ENCODE peak calls at places on chromosomes 11 and 22, in ten cellular contexts. X is body of pancreas, B is A549, K is testis, J is breast epithelium, N is endothelial cell of umbilical vein, M is thyroid gland, W is heart left ventricle, U is spleen, C is HepG2. G is an unnamed sample.

GRCh38 chr11:2698386-2699184 is 1.2 kb downstream of the KCNQ1OT1 start:
- DNase-seq in X (no peak), B (no peak), K (no peak), J (no peak), N (no peak), M (no peak), W (no peak), U (peak; percentile 24), C (no peak), G (peak; percentile 12)

GRCh38 chr11:68269414-68270081 is 2.2 kb downstream of the C11orf24 start:
- DNase-seq in X (no peak), B (no peak), K (peak; percentile 49), J (no peak), N (no peak), M (no peak), W (no peak), U (no peak), C (peak; percentile 57), G (peak; percentile 35)

GRCh38 chr22:50072167-50072555 is 13.1 kb downstream of the MLC1 start:
- DNase-seq in X (no peak), B (no peak), K (no peak), J (no peak), N (no peak), M (no peak), W (no peak), U (no peak), C (no peak), G (no peak)

GRCh38 chr11:91160661-91161060 is 937.8 kb upstream of the CHORDC1 start:
- DNase-seq in X (no peak), B (no peak), K (no peak), J (no peak), N (no peak), M (no peak), W (no peak), U (no peak), C (no peak), G (no peak)

GRCh38 chr22:36790648-36791047 is 14.7 kb upstream of the IFT27 start:
- DNase-seq in X (no peak), B (peak; percentile 37), K (no peak), J (no peak), N (no peak), M (no peak), W (no peak), U (no peak), C (no peak), G (no peak)

GRCh38 chr22:29457730-29458129 is 19.3 kb downstream of the RFPL1 start:
- DNase-seq in X (peak; percentile 27), B (peak; percentile 60), K (peak; percentile 56), J (no peak), N (peak; percentile 37), M (no peak), W (no peak), U (peak; percentile 43), C (peak; percentile 37), G (no peak)

GRCh38 chr11:91396243-91397133 is 828.1 kb upstream of the FAT3 start:
- DNase-seq in X (no peak), B (peak; percentile 98), K (no peak), J (no peak), N (no peak), M (no peak), W (no peak), U (no peak), C (peak; percentile 82), G (no peak)

GRCh38 chr22:50114221-50114981 is 24.6 kb downstream of the MOV10L1 start:
- DNase-seq in X (no peak), B (no peak), K (no peak), J (no peak), N (peak; percentile 92), M (peak; percentile 59), W (no peak), U (no peak), C (no peak), G (no peak)

GRCh38 chr11:12540075-12540685 is 134.0 kb upstream of the TEAD1 start:
- DNase-seq in X (no peak), B (peak; percentile 38), K (no peak), J (peak; percentile 11), N (no peak), M (no peak), W (no peak), U (no peak), C (no peak), G (no peak)

GRCh38 chr11:12523180-12523924 is 146.0 kb downstream of the PARVA start:
- DNase-seq in X (no peak), B (no peak), K (no peak), J (no peak), N (no peak), M (no peak), W (peak; percentile 31), U (no peak), C (no peak), G (no peak)

GRCh38 chr11:67605231-67606011 is 1.3 kb upstream of the NDUFV1 start:
- DNase-seq in X (no peak), B (no peak), K (no peak), J (no peak), N (no peak), M (no peak), W (no peak), U (no peak), C (no peak), G (peak; percentile 27)

GRCh38 chr11:104163100-104164027 is 583 bp downstream of the PDGFD start:
- DNase-seq in X (peak; percentile 47), B (peak; percentile 68), K (peak; percentile 45), J (peak; percentile 32), N (peak; percentile 32), M (no peak), W (peak; percentile 26), U (peak; percentile 56), C (no peak), G (peak; percentile 17)

DNA sequence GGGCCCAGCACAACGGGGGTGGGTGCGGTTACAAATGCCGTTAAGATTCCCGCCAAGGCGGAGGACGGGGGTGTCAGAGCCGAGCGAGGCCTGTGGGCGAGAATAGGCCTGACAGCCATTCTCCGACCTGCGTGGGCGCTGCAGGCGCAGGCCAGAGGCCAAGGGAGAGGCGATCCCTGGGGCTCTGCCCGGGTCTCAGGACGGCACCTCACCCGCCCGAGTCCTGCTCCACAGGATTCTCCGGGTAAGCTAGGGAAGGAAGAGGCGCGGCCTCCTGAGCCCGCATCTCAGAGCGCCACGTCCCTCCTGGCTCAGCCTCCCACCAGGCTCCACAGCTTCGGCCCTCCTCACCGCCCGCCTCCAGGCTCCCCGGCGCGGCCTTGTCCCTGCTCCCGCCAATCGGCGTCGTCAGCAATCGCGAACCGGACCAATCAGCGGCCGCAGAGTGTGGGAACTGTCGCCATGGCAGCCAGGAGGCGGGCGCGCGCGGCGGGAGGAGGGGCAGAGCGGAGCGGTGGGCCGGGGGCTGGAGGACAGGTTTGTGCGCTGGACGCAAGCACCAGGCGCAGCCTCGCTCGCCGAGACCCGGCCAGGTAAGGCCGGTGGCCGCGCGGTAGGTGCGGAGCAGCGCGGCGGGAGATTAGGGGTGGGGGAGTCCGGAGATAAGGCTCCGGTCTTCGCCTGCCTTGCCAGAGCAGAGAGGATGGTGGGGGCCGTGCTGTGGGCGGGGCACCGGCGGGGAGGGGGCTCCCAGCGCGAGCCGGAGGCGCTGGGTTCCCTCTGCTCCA is at the start of gene NUCB2:
- DNase-seq in X (peak; percentile 97), B (peak; percentile 95), K (peak; percentile 99), J (peak; percentile 94), N (peak; percentile 98), M (peak; percentile 98), W (peak; percentile 98), U (peak; percentile 99), C (peak; percentile 91), G (peak; percentile 96)
- TF ChIP-seq POLR2A in X (peak; percentile 89), B (peak; percentile 81), K (peak; percentile 68), J (peak; percentile 29), N (peak; percentile 97), M (peak; percentile 94), W (no peak), U (no peak), C (peak; percentile 88), G (peak; percentile 93)

GRCh38 chr11:57399221-57399620 is 8.8 kb upstream of the PRG2 start:
- DNase-seq in X (no peak), B (no peak), K (no peak), J (no peak), N (peak; percentile 27), M (no peak), W (no peak), U (no peak), C (no peak), G (no peak)
- H3K4me1 ChIP-seq in X (no peaks in the 10 kb centered on the region), B (peaks cover 14% of the 10 kb centered on the region), K (no peaks in the 10 kb centered on the region), J (no peaks in the 10 kb centered on the region), N (peaks cover 7% of the 10 kb centered on the region), M (no peaks in the 10 kb centered on the region), W (no peaks in the 10 kb centered on the region), U (no peaks in the 10 kb centered on the region), C (peaks cover 24% of the 10 kb centered on the region), G (no peaks in the 10 kb centered on the region)

GRCh38 chr22:32661737-32662586 is 139.5 kb upstream of the TIMP3 start:
- DNase-seq in X (no peak), B (no peak), K (no peak), J (no peak), N (no peak), M (no peak), W (no peak), U (no peak), C (no peak), G (no peak)

GRCh38 chr22:32661296-32661695 is 140.2 kb upstream of the TIMP3 start:
- DNase-seq in X (peak; percentile 10), B (no peak), K (no peak), J (peak; percentile 59), N (no peak), M (peak; percentile 27), W (peak; percentile 52), U (no peak), C (no peak), G (peak; percentile 63)

GRCh38 chr22:32668254-32669094 is 133.0 kb upstream of the TIMP3 start:
- DNase-seq in X (no peak), B (no peak), K (peak; percentile 56), J (no peak), N (no peak), M (no peak), W (no peak), U (no peak), C (peak; percentile 39), G (no peak)

GRCh38 chr22:32662587-32662915 is 139.0 kb upstream of the TIMP3 start:
- DNase-seq in X (no peak), B (no peak), K (no peak), J (no peak), N (no peak), M (no peak), W (no peak), U (no peak), C (no peak), G (no peak)

DNA sequence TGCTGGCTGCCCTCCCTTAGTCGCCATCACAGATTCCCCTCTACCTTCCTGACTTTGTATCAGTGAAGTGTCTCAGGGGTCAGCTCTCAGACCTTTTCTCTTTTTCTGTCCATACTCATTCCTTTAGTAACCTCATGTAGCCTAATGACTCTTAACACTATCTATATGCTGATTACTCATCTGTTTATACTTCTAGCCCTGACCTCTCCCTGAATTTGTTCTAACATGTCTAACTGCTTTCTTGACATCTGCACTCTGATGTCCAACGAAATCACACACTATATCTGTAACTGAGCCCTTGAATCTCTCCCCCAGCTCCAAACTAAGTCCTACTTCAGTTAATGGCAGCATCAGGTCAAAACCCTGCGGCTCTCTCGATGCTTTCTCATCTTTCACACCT is 135.8 kb upstream of the TIMP3 start:
- DNase-seq in X (no peak), B (no peak), K (no peak), J (no peak), N (no peak), M (no peak), W (no peak), U (no peak), C (no peak), G (no peak)
- TF ChIP-seq POLR2A in X (no peak), B (no peak), K (no peak), J (no peak), N (no peak), M (no peak), W (no peak), U (no peak), C (no peak), G (no peak)

GRCh38 chr11:64232182-64233018 is 2.0 kb upstream of the VEGFB start:
- DNase-seq in X (no peak), B (no peak), K (no peak), J (no peak), N (no peak), M (no peak), W (no peak), U (peak; percentile 74), C (no peak), G (no peak)
- H3K4me1 ChIP-seq in X (peaks cover 76% of the 10 kb centered on the region), B (peaks cover 40% of the 10 kb centered on the region), K (peaks cover 31% of the 10 kb centered on the region), J (peaks cover 8% of the 10 kb centered on the region), N (peaks cover 10% of the 10 kb centered on the region), M (peaks cover 36% of the 10 kb centered on the region), W (peaks cover 41% of the 10 kb centered on the region), U (peaks cover 91% of the 10 kb centered on the region), C (peaks cover 67% of the 10 kb centered on the region), G (peaks cover 14% of the 10 kb centered on the region)